ENCODE peak calls at places on chromosomes 1 and 21, in nine cellular contexts. R, N, Q, K, V, Y, C, T and O are unnamed samples.

GRCh38 chr1:52825868-52826267 is 16.7 kb upstream of the ZYG11A start:
- DNase-seq in R (peak), N (no peak), Q (no peak), K (no peak), V (peak), Y (no peak), C (no peak), T (no peak), O (peak)

GRCh38 chr1:14724234-14724633 is 125.7 kb downstream of the KAZN start:
- DNase-seq in R (no peak), N (no peak), Q (no peak), K (no peak), V (no peak), Y (no peak), C (no peak), T (no peak), O (no peak)

GRCh38 chr1:27097484-27097917 is 57.4 kb downstream of the SLC9A1 start:
- DNase-seq in R (peak), N (peak), Q (peak), K (peak), V (peak), Y (peak), C (peak), T (peak), O (peak)

GRCh38 chr1:54800899-54801759 is at the start of gene TTC22:
- DNase-seq in R (no peak), N (peak), Q (no peak), K (peak), V (peak), Y (peak), C (no peak), T (no peak), O (peak)

GRCh38 chr1:109725510-109725909 is 13.5 kb downstream of the GSTM5 start:
- DNase-seq in R (no peak), N (no peak), Q (no peak), K (no peak), V (no peak), Y (no peak), C (no peak), T (no peak), O (no peak)

GRCh38 chr1:94602802-94603625 is 61.5 kb upstream of the F3 start:
- DNase-seq in R (no peak), N (no peak), Q (no peak), K (no peak), V (no peak), Y (no peak), C (no peak), T (no peak), O (no peak)

GRCh38 chr21:33587792-33588484 is 546 bp downstream of the DONSON start:
- DNase-seq in R (no peak), N (peak), Q (peak), K (peak), V (peak), Y (peak), C (peak), T (no peak), O (peak)

GRCh38 chr1:246782120-246782900 is 58.1 kb downstream of the SCCPDH start:
- DNase-seq in R (peak), N (no peak), Q (no peak), K (no peak), V (peak), Y (no peak), C (peak), T (peak), O (no peak)

GRCh38 chr1:16183157-16183556 is 27.3 kb upstream of the EPHA2 start:
- DNase-seq in R (no peak), N (no peak), Q (peak), K (peak), V (peak), Y (no peak), C (no peak), T (no peak), O (no peak)

GRCh38 chr1:64038119-64038518 is 165.3 kb upstream of the UBE2U start:
- DNase-seq in R (no peak), N (no peak), Q (no peak), K (no peak), V (no peak), Y (no peak), C (peak), T (no peak), O (no peak)

GRCh38 chr1:184974086-184974836 is at the start of gene NIBAN1:
- DNase-seq in R (no peak), N (peak), Q (peak), K (peak), V (peak), Y (peak), C (peak), T (no peak), O (peak)

GRCh38 chr1:44543816-44544185 is 130.5 kb downstream of the TMEM53 start:
- DNase-seq in R (no peak), N (no peak), Q (no peak), K (no peak), V (no peak), Y (peak), C (no peak), T (no peak), O (no peak)

GRCh38 chr1:153985984-153986761 is at the start of gene RAB13:
- DNase-seq in R (peak), N (no peak), Q (peak), K (peak), V (peak), Y (peak), C (peak), T (peak), O (peak)

GRCh38 chr1:201488817-201489581 is 17.9 kb downstream of the CSRP1 start:
- DNase-seq in R (no peak), N (no peak), Q (peak), K (peak), V (peak), Y (no peak), C (peak), T (peak), O (no peak)

GRCh38 chr1:7384121-7384520 is 387.0 kb upstream of the VAMP3 start:
- DNase-seq in R (no peak), N (no peak), Q (no peak), K (peak), V (no peak), Y (no peak), C (no peak), T (no peak), O (no peak)

GRCh38 chr1:228020686-228021525 is 14.1 kb downstream of the WNT3A start:
- DNase-seq in R (no peak), N (no peak), Q (no peak), K (peak), V (no peak), Y (peak), C (no peak), T (no peak), O (no peak)

GRCh38 chr1:89836997-89837909 is 16.4 kb downstream of the LRRC8D start:
- DNase-seq in R (no peak), N (no peak), Q (no peak), K (no peak), V (no peak), Y (peak), C (no peak), T (no peak), O (no peak)

GRCh38 chr1:170162385-170163226 is 16.8 kb downstream of the NTMT2 start:
- DNase-seq in R (no peak), N (no peak), Q (peak), K (no peak), V (peak), Y (peak), C (peak), T (peak), O (no peak)

GRCh38 chr1:208127791-208128408 is 116.3 kb downstream of the PLXNA2 start:
- DNase-seq in R (no peak), N (no peak), Q (no peak), K (no peak), V (no peak), Y (peak), C (no peak), T (no peak), O (no peak)

GRCh38 chr1:117695796-117696505 is 90.1 kb downstream of the TENT5C start:
- DNase-seq in R (no peak), N (no peak), Q (no peak), K (no peak), V (peak), Y (no peak), C (peak), T (peak), O (no peak)

GRCh38 chr1:2073382-2074230 is 23.4 kb downstream of the PRKCZ start:
- DNase-seq in R (peak), N (no peak), Q (no peak), K (no peak), V (peak), Y (peak), C (peak), T (peak), O (no peak)

GRCh38 chr1:156655904-156656516 is 14.1 kb downstream of the BCAN start:
- DNase-seq in R (no peak), N (no peak), Q (no peak), K (no peak), V (no peak), Y (no peak), C (no peak), T (no peak), O (no peak)

GRCh38 chr1:164774819-164775654 is 216.1 kb downstream of the PBX1 start:
- DNase-seq in R (no peak), N (no peak), Q (no peak), K (peak), V (no peak), Y (no peak), C (no peak), T (no peak), O (no peak)

GRCh38 chr1:11676386-11677103 is 4.4 kb downstream of the MAD2L2 start:
- DNase-seq in R (no peak), N (no peak), Q (no peak), K (no peak), V (no peak), Y (no peak), C (no peak), T (no peak), O (no peak)

GRCh38 chr1:19087017-19087736 is 122.9 kb downstream of the UBR4 start:
- DNase-seq in R (no peak), N (no peak), Q (no peak), K (no peak), V (no peak), Y (no peak), C (no peak), T (no peak), O (no peak)

GRCh38 chr21:37769656-37770055 is 146.6 kb downstream of the KCNJ6 start:
- DNase-seq in R (no peak), N (no peak), Q (no peak), K (no peak), V (no peak), Y (no peak), C (no peak), T (no peak), O (no peak)

GRCh38 chr1:245411245-245411644 is 256.5 kb downstream of the KIF26B start:
- DNase-seq in R (no peak), N (no peak), Q (no peak), K (no peak), V (no peak), Y (no peak), C (peak), T (no peak), O (no peak)

GRCh38 chr1:208254862-208255261 is 10.7 kb upstream of the PLXNA2 start:
- DNase-seq in R (no peak), N (no peak), Q (no peak), K (no peak), V (peak), Y (no peak), C (peak), T (peak), O (no peak)

GRCh38 chr1:162015196-162015595 is 8.5 kb downstream of the OLFML2B start:
- DNase-seq in R (no peak), N (no peak), Q (no peak), K (no peak), V (no peak), Y (no peak), C (no peak), T (no peak), O (no peak)

GRCh38 chr21:28334407-28334806 is 658.3 kb downstream of the LTN1 start:
- DNase-seq in R (no peak), N (no peak), Q (no peak), K (no peak), V (no peak), Y (no peak), C (no peak), T (no peak), O (peak)

GRCh38 chr1:61434276-61434675 is 290.7 kb downstream of the TM2D1 start:
- DNase-seq in R (no peak), N (no peak), Q (no peak), K (no peak), V (no peak), Y (no peak), C (no peak), T (no peak), O (no peak)

GRCh38 chr1:221344693-221345092 is 397.2 kb downstream of the DUSP10 start:
- DNase-seq in R (no peak), N (no peak), Q (no peak), K (no peak), V (no peak), Y (no peak), C (peak), T (no peak), O (no peak)

GRCh38 chr1:216270086-216270773 is 153.0 kb downstream of the USH2A start:
- DNase-seq in R (no peak), N (no peak), Q (no peak), K (no peak), V (no peak), Y (no peak), C (no peak), T (no peak), O (no peak)

GRCh38 chr1:170168263-170168662 is 22.5 kb downstream of the NTMT2 start:
- DNase-seq in R (no peak), N (no peak), Q (no peak), K (no peak), V (peak), Y (no peak), C (peak), T (no peak), O (no peak)

GRCh38 chr1:27979859-27980201 is 20.1 kb downstream of the XKR8 start:
- DNase-seq in R (no peak), N (no peak), Q (no peak), K (no peak), V (no peak), Y (no peak), C (no peak), T (no peak), O (no peak)